ENCODE peak calls at places on chromosomes 13 and 19, in ten cellular contexts. N, D, K, L, M, Z, G, E, A and Y are unnamed samples.

GRCh38 chr19:49889687-49890348 is 6.9 kb downstream of the IL4I1 start:
- DNase-seq in N (no peak), D (peak; percentile 91), K (no peak), L (peak; percentile 35), M (peak; percentile 61), Z (no peak), G (peak; percentile 58), E (peak; percentile 65), A (no peak), Y (no peak)

GRCh38 chr19:18669524-18669817 is 14.0 kb upstream of the CRTC1 start:
- DNase-seq in N (no peak), D (no peak), K (no peak), L (no peak), M (no peak), Z (no peak), G (no peak), E (no peak), A (no peak), Y (no peak)

GRCh38 chr13:44106231-44107152 is 226.8 kb downstream of the LACC1 start:
- DNase-seq in N (no peak), D (no peak), K (no peak), L (no peak), M (no peak), Z (no peak), G (no peak), E (no peak), A (peak; percentile 23), Y (no peak)

GRCh38 chr13:45373116-45373606 is 32.2 kb upstream of the TPT1 start:
- DNase-seq in N (no peak), D (no peak), K (no peak), L (no peak), M (no peak), Z (no peak), G (no peak), E (no peak), A (no peak), Y (no peak)

GRCh38 chr19:3061214-3062161 is 807 bp downstream of the TLE5 start:
- DNase-seq in N (no peak), D (peak; percentile 84), K (no peak), L (peak; percentile 25), M (peak; percentile 36), Z (no peak), G (no peak), E (peak; percentile 83), A (no peak), Y (peak; percentile 64)

GRCh38 chr13:83516781-83517180 is 365.5 kb downstream of the SLITRK1 start:
- DNase-seq in N (no peak), D (no peak), K (no peak), L (no peak), M (no peak), Z (no peak), G (no peak), E (no peak), A (no peak), Y (no peak)

GRCh38 chr13:95596701-95597100 is 44.2 kb downstream of the CLDN10 start:
- DNase-seq in N (no peak), D (no peak), K (no peak), L (no peak), M (no peak), Z (no peak), G (no peak), E (no peak), A (no peak), Y (no peak)

GRCh38 chr13:105291987-105292386 is 1243.5 kb downstream of the EFNB2 start:
- DNase-seq in N (no peak), D (no peak), K (peak; percentile 9), L (peak; percentile 6), M (no peak), Z (no peak), G (no peak), E (no peak), A (no peak), Y (no peak)

GRCh38 chr19:17534767-17535166 is 20.7 kb upstream of the COLGALT1 start:
- DNase-seq in N (no peak), D (no peak), K (no peak), L (no peak), M (no peak), Z (no peak), G (no peak), E (no peak), A (no peak), Y (no peak)

GRCh38 chr19:3184847-3185481 is 766 bp upstream of the NCLN start:
- DNase-seq in N (peak; percentile 14), D (peak; percentile 86), K (peak; percentile 88), L (no peak), M (peak; percentile 50), Z (peak; percentile 71), G (no peak), E (peak; percentile 64), A (peak; percentile 60), Y (peak; percentile 76)

GRCh38 chr19:46716672-46717033 is 261 bp downstream of the PRKD2 start:
- DNase-seq in N (no peak), D (no peak), K (no peak), L (no peak), M (no peak), Z (no peak), G (no peak), E (no peak), A (no peak), Y (no peak)

GRCh38 chr13:91346848-91347211 is 657 bp upstream of the MIR17HG start:
- DNase-seq in N (no peak), D (no peak), K (no peak), L (peak; percentile 37), M (peak; percentile 35), Z (no peak), G (peak; percentile 15), E (peak; percentile 20), A (no peak), Y (peak; percentile 42)